ENCODE peak calls at places on chromosomes 13 and 19, in ten cellular contexts. One of them, this sample, is unnamed.

GRCh38 chr19:18291590-18292459 is 10.4 kb upstream of the JUND start:
- DNase-seq in sciatic nerve: peak; percentile 93
- DNase-seq in thyroid gland: peak; percentile 90
- DNase-seq in COLO829: peak; percentile 47
- DNase-seq in foreskin fibroblast: peak; percentile 78
- DNase-seq in activated T-helper 2 cell treated with anti-CD3 and anti-CD28 coated beads, Interferon-gamma antibody, Interleukin-2, Interleukin-4, amounts not matched to agents 10 μg/mL and 5 μg/mL and 100 μg/mL, durations not matched to agents 14 hours and 24 hours and 36 hours: peak; percentile 82
- DNase-seq in HL-60: peak; percentile 96
- DNase-seq in activated CD4-positive, alpha-beta T cell treated with anti-CD3 and anti-CD28 coated beads, Interleukin-2, amount 50 U/mL, for 1 hour: peak; percentile 67
- DNase-seq in T-helper 2 cell: peak; percentile 90
- DNase-seq in H54: peak; percentile 76
- DNase-seq in this sample: peak; percentile 39

GRCh38 chr19:39352549-39353285 is 10.5 kb downstream of the SAMD4B start:
- DNase-seq in sciatic nerve: no peak
- DNase-seq in thyroid gland: no peak
- DNase-seq in COLO829: no peak
- DNase-seq in foreskin fibroblast: no peak
- DNase-seq in activated T-helper 2 cell treated with anti-CD3 and anti-CD28 coated beads, Interferon-gamma antibody, Interleukin-2, Interleukin-4, amounts not matched to agents 10 μg/mL and 5 μg/mL and 100 μg/mL, durations not matched to agents 14 hours and 24 hours and 36 hours: no peak
- DNase-seq in HL-60: no peak
- DNase-seq in activated CD4-positive, alpha-beta T cell treated with anti-CD3 and anti-CD28 coated beads, Interleukin-2, amount 50 U/mL, for 1 hour: no peak
- DNase-seq in T-helper 2 cell: no peak
- DNase-seq in H54: no peak
- DNase-seq in this sample: no peak

GRCh38 chr13:95128045-95128643 is 173.1 kb downstream of the ABCC4 start:
- DNase-seq in sciatic nerve: no peak
- DNase-seq in thyroid gland: no peak
- DNase-seq in COLO829: no peak
- DNase-seq in foreskin fibroblast: no peak
- DNase-seq in activated T-helper 2 cell treated with anti-CD3 and anti-CD28 coated beads, Interferon-gamma antibody, Interleukin-2, Interleukin-4, amounts not matched to agents 10 μg/mL and 5 μg/mL and 100 μg/mL, durations not matched to agents 14 hours and 24 hours and 36 hours: no peak
- DNase-seq in HL-60: no peak
- DNase-seq in activated CD4-positive, alpha-beta T cell treated with anti-CD3 and anti-CD28 coated beads, Interleukin-2, amount 50 U/mL, for 1 hour: no peak
- DNase-seq in T-helper 2 cell: no peak
- DNase-seq in H54: no peak
- DNase-seq in this sample: peak; percentile 35

GRCh38 chr19:7415163-7415856 is 66.6 kb downstream of the ARHGEF18 start:
- DNase-seq in sciatic nerve: peak; percentile 61
- DNase-seq in thyroid gland: peak; percentile 71
- DNase-seq in COLO829: peak; percentile 46
- DNase-seq in foreskin fibroblast: no peak
- DNase-seq in activated T-helper 2 cell treated with anti-CD3 and anti-CD28 coated beads, Interferon-gamma antibody, Interleukin-2, Interleukin-4, amounts not matched to agents 10 μg/mL and 5 μg/mL and 100 μg/mL, durations not matched to agents 14 hours and 24 hours and 36 hours: no peak
- DNase-seq in HL-60: no peak
- DNase-seq in activated CD4-positive, alpha-beta T cell treated with anti-CD3 and anti-CD28 coated beads, Interleukin-2, amount 50 U/mL, for 1 hour: no peak
- DNase-seq in T-helper 2 cell: no peak
- DNase-seq in H54: no peak
- DNase-seq in this sample: peak; percentile 34

GRCh38 chr19:10685210-10685609 is 16.0 kb upstream of the QTRT1 start:
- DNase-seq in sciatic nerve: no peak
- DNase-seq in thyroid gland: no peak
- DNase-seq in COLO829: no peak
- DNase-seq in foreskin fibroblast: no peak
- DNase-seq in activated T-helper 2 cell treated with anti-CD3 and anti-CD28 coated beads, Interferon-gamma antibody, Interleukin-2, Interleukin-4, amounts not matched to agents 10 μg/mL and 5 μg/mL and 100 μg/mL, durations not matched to agents 14 hours and 24 hours and 36 hours: no peak
- DNase-seq in HL-60: no peak
- DNase-seq in activated CD4-positive, alpha-beta T cell treated with anti-CD3 and anti-CD28 coated beads, Interleukin-2, amount 50 U/mL, for 1 hour: no peak
- DNase-seq in T-helper 2 cell: no peak
- DNase-seq in H54: no peak
- DNase-seq in this sample: no peak

GRCh38 chr13:60164490-60164889 is 762 bp upstream of the DIAPH3 start:
- DNase-seq in sciatic nerve: no peak
- DNase-seq in thyroid gland: peak; percentile 5
- DNase-seq in COLO829: peak; percentile 8
- DNase-seq in foreskin fibroblast: no peak
- DNase-seq in activated T-helper 2 cell treated with anti-CD3 and anti-CD28 coated beads, Interferon-gamma antibody, Interleukin-2, Interleukin-4, amounts not matched to agents 10 μg/mL and 5 μg/mL and 100 μg/mL, durations not matched to agents 14 hours and 24 hours and 36 hours: no peak
- DNase-seq in HL-60: no peak
- DNase-seq in activated CD4-positive, alpha-beta T cell treated with anti-CD3 and anti-CD28 coated beads, Interleukin-2, amount 50 U/mL, for 1 hour: no peak
- DNase-seq in T-helper 2 cell: no peak
- DNase-seq in H54: no peak
- DNase-seq in this sample: peak; percentile 20

GRCh38 chr13:36820222-36820621 is 1.2 kb downstream of the RFXAP start:
- DNase-seq in sciatic nerve: no peak
- DNase-seq in thyroid gland: no peak
- DNase-seq in COLO829: no peak
- DNase-seq in foreskin fibroblast: no peak
- DNase-seq in activated T-helper 2 cell treated with anti-CD3 and anti-CD28 coated beads, Interferon-gamma antibody, Interleukin-2, Interleukin-4, amounts not matched to agents 10 μg/mL and 5 μg/mL and 100 μg/mL, durations not matched to agents 14 hours and 24 hours and 36 hours: no peak
- DNase-seq in HL-60: no peak
- DNase-seq in activated CD4-positive, alpha-beta T cell treated with anti-CD3 and anti-CD28 coated beads, Interleukin-2, amount 50 U/mL, for 1 hour: no peak
- DNase-seq in T-helper 2 cell: peak; percentile 30
- DNase-seq in H54: no peak
- DNase-seq in this sample: no peak

GRCh38 chr19:30060872-30061556 is 119.0 kb downstream of the URI1 start:
- DNase-seq in sciatic nerve: peak; percentile 53
- DNase-seq in thyroid gland: no peak
- DNase-seq in COLO829: no peak
- DNase-seq in foreskin fibroblast: no peak
- DNase-seq in activated T-helper 2 cell treated with anti-CD3 and anti-CD28 coated beads, Interferon-gamma antibody, Interleukin-2, Interleukin-4, amounts not matched to agents 10 μg/mL and 5 μg/mL and 100 μg/mL, durations not matched to agents 14 hours and 24 hours and 36 hours: no peak
- DNase-seq in HL-60: no peak
- DNase-seq in activated CD4-positive, alpha-beta T cell treated with anti-CD3 and anti-CD28 coated beads, Interleukin-2, amount 50 U/mL, for 1 hour: no peak
- DNase-seq in T-helper 2 cell: no peak
- DNase-seq in H54: no peak
- DNase-seq in this sample: no peak

GRCh38 chr19:41189425-41190065 is 3.5 kb upstream of the CYP2S1 start:
- DNase-seq in sciatic nerve: no peak
- DNase-seq in thyroid gland: no peak
- DNase-seq in COLO829: no peak
- DNase-seq in foreskin fibroblast: no peak
- DNase-seq in activated T-helper 2 cell treated with anti-CD3 and anti-CD28 coated beads, Interferon-gamma antibody, Interleukin-2, Interleukin-4, amounts not matched to agents 10 μg/mL and 5 μg/mL and 100 μg/mL, durations not matched to agents 14 hours and 24 hours and 36 hours: no peak
- DNase-seq in HL-60: no peak
- DNase-seq in activated CD4-positive, alpha-beta T cell treated with anti-CD3 and anti-CD28 coated beads, Interleukin-2, amount 50 U/mL, for 1 hour: no peak
- DNase-seq in T-helper 2 cell: no peak
- DNase-seq in H54: no peak
- DNase-seq in this sample: no peak

GRCh38 chr13:33403807-33404362 is 118.3 kb upstream of the STARD13 start:
- DNase-seq in sciatic nerve: no peak
- DNase-seq in thyroid gland: no peak
- DNase-seq in COLO829: no peak
- DNase-seq in foreskin fibroblast: no peak
- DNase-seq in activated T-helper 2 cell treated with anti-CD3 and anti-CD28 coated beads, Interferon-gamma antibody, Interleukin-2, Interleukin-4, amounts not matched to agents 10 μg/mL and 5 μg/mL and 100 μg/mL, durations not matched to agents 14 hours and 24 hours and 36 hours: no peak
- DNase-seq in HL-60: no peak
- DNase-seq in activated CD4-positive, alpha-beta T cell treated with anti-CD3 and anti-CD28 coated beads, Interleukin-2, amount 50 U/mL, for 1 hour: no peak
- DNase-seq in T-helper 2 cell: no peak
- DNase-seq in H54: no peak
- DNase-seq in this sample: no peak

GRCh38 chr13:50420720-50421456 is 405.6 kb downstream of the KCNRG start:
- DNase-seq in sciatic nerve: no peak
- DNase-seq in thyroid gland: no peak
- DNase-seq in COLO829: no peak
- DNase-seq in foreskin fibroblast: no peak
- DNase-seq in activated T-helper 2 cell treated with anti-CD3 and anti-CD28 coated beads, Interferon-gamma antibody, Interleukin-2, Interleukin-4, amounts not matched to agents 10 μg/mL and 5 μg/mL and 100 μg/mL, durations not matched to agents 14 hours and 24 hours and 36 hours: no peak
- DNase-seq in HL-60: no peak
- DNase-seq in activated CD4-positive, alpha-beta T cell treated with anti-CD3 and anti-CD28 coated beads, Interleukin-2, amount 50 U/mL, for 1 hour: no peak
- DNase-seq in T-helper 2 cell: no peak
- DNase-seq in H54: no peak
- DNase-seq in this sample: no peak

GRCh38 chr19:42246869-42247630 is 4.6 kb upstream of the GSK3A start:
- DNase-seq in sciatic nerve: no peak
- DNase-seq in thyroid gland: no peak
- DNase-seq in COLO829: no peak
- DNase-seq in foreskin fibroblast: no peak
- DNase-seq in activated T-helper 2 cell treated with anti-CD3 and anti-CD28 coated beads, Interferon-gamma antibody, Interleukin-2, Interleukin-4, amounts not matched to agents 10 μg/mL and 5 μg/mL and 100 μg/mL, durations not matched to agents 14 hours and 24 hours and 36 hours: no peak
- DNase-seq in HL-60: no peak
- DNase-seq in activated CD4-positive, alpha-beta T cell treated with anti-CD3 and anti-CD28 coated beads, Interleukin-2, amount 50 U/mL, for 1 hour: no peak
- DNase-seq in T-helper 2 cell: no peak
- DNase-seq in H54: no peak
- DNase-seq in this sample: no peak

GRCh38 chr19:1045247-1045603 is 5.3 kb downstream of the ABCA7 start:
- DNase-seq in sciatic nerve: no peak
- DNase-seq in thyroid gland: no peak
- DNase-seq in COLO829: peak; percentile 63
- DNase-seq in foreskin fibroblast: no peak
- DNase-seq in activated T-helper 2 cell treated with anti-CD3 and anti-CD28 coated beads, Interferon-gamma antibody, Interleukin-2, Interleukin-4, amounts not matched to agents 10 μg/mL and 5 μg/mL and 100 μg/mL, durations not matched to agents 14 hours and 24 hours and 36 hours: peak; percentile 73
- DNase-seq in HL-60: no peak
- DNase-seq in activated CD4-positive, alpha-beta T cell treated with anti-CD3 and anti-CD28 coated beads, Interleukin-2, amount 50 U/mL, for 1 hour: peak; percentile 76
- DNase-seq in T-helper 2 cell: peak; percentile 82
- DNase-seq in H54: peak; percentile 75
- DNase-seq in this sample: peak; percentile 44

GRCh38 chr19:42370068-42370520 is 20.0 kb downstream of the CNFN start:
- DNase-seq in sciatic nerve: no peak
- DNase-seq in thyroid gland: no peak
- DNase-seq in COLO829: no peak
- DNase-seq in foreskin fibroblast: no peak
- DNase-seq in activated T-helper 2 cell treated with anti-CD3 and anti-CD28 coated beads, Interferon-gamma antibody, Interleukin-2, Interleukin-4, amounts not matched to agents 10 μg/mL and 5 μg/mL and 100 μg/mL, durations not matched to agents 14 hours and 24 hours and 36 hours: no peak
- DNase-seq in HL-60: no peak
- DNase-seq in activated CD4-positive, alpha-beta T cell treated with anti-CD3 and anti-CD28 coated beads, Interleukin-2, amount 50 U/mL, for 1 hour: no peak
- DNase-seq in T-helper 2 cell: no peak
- DNase-seq in H54: no peak
- DNase-seq in this sample: no peak

GRCh38 chr13:52847682-52848432 is 583 bp downstream of the PCDH8 start:
- DNase-seq in sciatic nerve: no peak
- DNase-seq in thyroid gland: no peak
- DNase-seq in COLO829: no peak
- DNase-seq in foreskin fibroblast: no peak
- DNase-seq in activated T-helper 2 cell treated with anti-CD3 and anti-CD28 coated beads, Interferon-gamma antibody, Interleukin-2, Interleukin-4, amounts not matched to agents 10 μg/mL and 5 μg/mL and 100 μg/mL, durations not matched to agents 14 hours and 24 hours and 36 hours: no peak
- DNase-seq in HL-60: no peak
- DNase-seq in activated CD4-positive, alpha-beta T cell treated with anti-CD3 and anti-CD28 coated beads, Interleukin-2, amount 50 U/mL, for 1 hour: no peak
- DNase-seq in T-helper 2 cell: no peak
- DNase-seq in H54: no peak
- DNase-seq in this sample: no peak

GRCh38 chr19:33767898-33768413 is 28.7 kb upstream of the KCTD15 start:
- DNase-seq in sciatic nerve: no peak
- DNase-seq in thyroid gland: peak; percentile 32
- DNase-seq in COLO829: no peak
- DNase-seq in foreskin fibroblast: no peak
- DNase-seq in activated T-helper 2 cell treated with anti-CD3 and anti-CD28 coated beads, Interferon-gamma antibody, Interleukin-2, Interleukin-4, amounts not matched to agents 10 μg/mL and 5 μg/mL and 100 μg/mL, durations not matched to agents 14 hours and 24 hours and 36 hours: no peak
- DNase-seq in HL-60: no peak
- DNase-seq in activated CD4-positive, alpha-beta T cell treated with anti-CD3 and anti-CD28 coated beads, Interleukin-2, amount 50 U/mL, for 1 hour: peak; percentile 23
- DNase-seq in T-helper 2 cell: peak; percentile 8
- DNase-seq in H54: peak; percentile 49
- DNase-seq in this sample: peak; percentile 15

GRCh38 chr13:50691176-50691681 is 152.3 kb downstream of the DLEU7 start:
- DNase-seq in sciatic nerve: no peak
- DNase-seq in thyroid gland: no peak
- DNase-seq in COLO829: no peak
- DNase-seq in foreskin fibroblast: no peak
- DNase-seq in activated T-helper 2 cell treated with anti-CD3 and anti-CD28 coated beads, Interferon-gamma antibody, Interleukin-2, Interleukin-4, amounts not matched to agents 10 μg/mL and 5 μg/mL and 100 μg/mL, durations not matched to agents 14 hours and 24 hours and 36 hours: no peak
- DNase-seq in HL-60: no peak
- DNase-seq in activated CD4-positive, alpha-beta T cell treated with anti-CD3 and anti-CD28 coated beads, Interleukin-2, amount 50 U/mL, for 1 hour: no peak
- DNase-seq in T-helper 2 cell: no peak
- DNase-seq in H54: no peak
- DNase-seq in this sample: no peak

GRCh38 chr13:46659413-46660065 is 106.6 kb downstream of the LRCH1 start:
- DNase-seq in sciatic nerve: no peak
- DNase-seq in thyroid gland: no peak
- DNase-seq in COLO829: no peak
- DNase-seq in foreskin fibroblast: no peak
- DNase-seq in activated T-helper 2 cell treated with anti-CD3 and anti-CD28 coated beads, Interferon-gamma antibody, Interleukin-2, Interleukin-4, amounts not matched to agents 10 μg/mL and 5 μg/mL and 100 μg/mL, durations not matched to agents 14 hours and 24 hours and 36 hours: no peak
- DNase-seq in HL-60: no peak
- DNase-seq in activated CD4-positive, alpha-beta T cell treated with anti-CD3 and anti-CD28 coated beads, Interleukin-2, amount 50 U/mL, for 1 hour: no peak
- DNase-seq in T-helper 2 cell: no peak
- DNase-seq in H54: no peak
- DNase-seq in this sample: no peak

GRCh38 chr13:110099922-110100321 is 207.0 kb downstream of the COL4A1 start:
- DNase-seq in sciatic nerve: no peak
- DNase-seq in thyroid gland: no peak
- DNase-seq in COLO829: no peak
- DNase-seq in foreskin fibroblast: no peak
- DNase-seq in activated T-helper 2 cell treated with anti-CD3 and anti-CD28 coated beads, Interferon-gamma antibody, Interleukin-2, Interleukin-4, amounts not matched to agents 10 μg/mL and 5 μg/mL and 100 μg/mL, durations not matched to agents 14 hours and 24 hours and 36 hours: no peak
- DNase-seq in HL-60: no peak
- DNase-seq in activated CD4-positive, alpha-beta T cell treated with anti-CD3 and anti-CD28 coated beads, Interleukin-2, amount 50 U/mL, for 1 hour: no peak
- DNase-seq in T-helper 2 cell: no peak
- DNase-seq in H54: no peak
- DNase-seq in this sample: no peak

GRCh38 chr19:17027428-17027816 is 812 bp upstream of the CPAMD8 start:
- DNase-seq in sciatic nerve: no peak
- DNase-seq in thyroid gland: peak; percentile 37
- DNase-seq in COLO829: no peak
- DNase-seq in foreskin fibroblast: no peak
- DNase-seq in activated T-helper 2 cell treated with anti-CD3 and anti-CD28 coated beads, Interferon-gamma antibody, Interleukin-2, Interleukin-4, amounts not matched to agents 10 μg/mL and 5 μg/mL and 100 μg/mL, durations not matched to agents 14 hours and 24 hours and 36 hours: no peak
- DNase-seq in HL-60: no peak
- DNase-seq in activated CD4-positive, alpha-beta T cell treated with anti-CD3 and anti-CD28 coated beads, Interleukin-2, amount 50 U/mL, for 1 hour: no peak
- DNase-seq in T-helper 2 cell: no peak
- DNase-seq in H54: no peak
- DNase-seq in this sample: no peak

GRCh38 chr13:75550159-75550567 is 572 bp downstream of the UCHL3 start:
- DNase-seq in sciatic nerve: no peak
- DNase-seq in thyroid gland: peak; percentile 36
- DNase-seq in COLO829: peak; percentile 61
- DNase-seq in foreskin fibroblast: peak; percentile 68
- DNase-seq in activated T-helper 2 cell treated with anti-CD3 and anti-CD28 coated beads, Interferon-gamma antibody, Interleukin-2, Interleukin-4, amounts not matched to agents 10 μg/mL and 5 μg/mL and 100 μg/mL, durations not matched to agents 14 hours and 24 hours and 36 hours: no peak
- DNase-seq in HL-60: peak; percentile 40
- DNase-seq in activated CD4-positive, alpha-beta T cell treated with anti-CD3 and anti-CD28 coated beads, Interleukin-2, amount 50 U/mL, for 1 hour: no peak
- DNase-seq in T-helper 2 cell: no peak
- DNase-seq in H54: peak; percentile 44
- DNase-seq in this sample: peak; percentile 93

GRCh38 chr19:40219721-40220276 is 1.6 kb upstream of the TTC9B start:
- DNase-seq in sciatic nerve: no peak
- DNase-seq in thyroid gland: peak; percentile 33
- DNase-seq in COLO829: peak; percentile 88
- DNase-seq in foreskin fibroblast: peak; percentile 57
- DNase-seq in activated T-helper 2 cell treated with anti-CD3 and anti-CD28 coated beads, Interferon-gamma antibody, Interleukin-2, Interleukin-4, amounts not matched to agents 10 μg/mL and 5 μg/mL and 100 μg/mL, durations not matched to agents 14 hours and 24 hours and 36 hours: no peak
- DNase-seq in HL-60: no peak
- DNase-seq in activated CD4-positive, alpha-beta T cell treated with anti-CD3 and anti-CD28 coated beads, Interleukin-2, amount 50 U/mL, for 1 hour: no peak
- DNase-seq in T-helper 2 cell: no peak
- DNase-seq in H54: peak; percentile 99
- DNase-seq in this sample: peak; percentile 88

GRCh38 chr13:113176822-113177221 is 18.4 kb downstream of the PROZ start:
- DNase-seq in sciatic nerve: no peak
- DNase-seq in thyroid gland: no peak
- DNase-seq in COLO829: no peak
- DNase-seq in foreskin fibroblast: no peak
- DNase-seq in activated T-helper 2 cell treated with anti-CD3 and anti-CD28 coated beads, Interferon-gamma antibody, Interleukin-2, Interleukin-4, amounts not matched to agents 10 μg/mL and 5 μg/mL and 100 μg/mL, durations not matched to agents 14 hours and 24 hours and 36 hours: no peak
- DNase-seq in HL-60: no peak
- DNase-seq in activated CD4-positive, alpha-beta T cell treated with anti-CD3 and anti-CD28 coated beads, Interleukin-2, amount 50 U/mL, for 1 hour: no peak
- DNase-seq in T-helper 2 cell: no peak
- DNase-seq in H54: no peak
- DNase-seq in this sample: no peak

GRCh38 chr19:43596842-43597461 is 557 bp downstream of the ZNF576 start:
- DNase-seq in sciatic nerve: no peak
- DNase-seq in thyroid gland: no peak
- DNase-seq in COLO829: no peak
- DNase-seq in foreskin fibroblast: no peak
- DNase-seq in activated T-helper 2 cell treated with anti-CD3 and anti-CD28 coated beads, Interferon-gamma antibody, Interleukin-2, Interleukin-4, amounts not matched to agents 10 μg/mL and 5 μg/mL and 100 μg/mL, durations not matched to agents 14 hours and 24 hours and 36 hours: no peak
- DNase-seq in HL-60: peak; percentile 5
- DNase-seq in activated CD4-positive, alpha-beta T cell treated with anti-CD3 and anti-CD28 coated beads, Interleukin-2, amount 50 U/mL, for 1 hour: no peak
- DNase-seq in T-helper 2 cell: no peak
- DNase-seq in H54: no peak
- DNase-seq in this sample: no peak

GRCh38 chr19:48319647-48320537 is 5.5 kb upstream of the EMP3 start:
- DNase-seq in sciatic nerve: peak; percentile 92
- DNase-seq in thyroid gland: peak; percentile 78
- DNase-seq in COLO829: peak; percentile 63
- DNase-seq in foreskin fibroblast: peak; percentile 67
- DNase-seq in activated T-helper 2 cell treated with anti-CD3 and anti-CD28 coated beads, Interferon-gamma antibody, Interleukin-2, Interleukin-4, amounts not matched to agents 10 μg/mL and 5 μg/mL and 100 μg/mL, durations not matched to agents 14 hours and 24 hours and 36 hours: peak; percentile 65
- DNase-seq in HL-60: peak; percentile 76
- DNase-seq in activated CD4-positive, alpha-beta T cell treated with anti-CD3 and anti-CD28 coated beads, Interleukin-2, amount 50 U/mL, for 1 hour: peak; percentile 79
- DNase-seq in T-helper 2 cell: peak; percentile 63
- DNase-seq in H54: peak; percentile 48
- DNase-seq in this sample: peak; percentile 81

GRCh38 chr19:32317045-32317444 is 28.4 kb upstream of the ZNF507 start:
- DNase-seq in sciatic nerve: no peak
- DNase-seq in thyroid gland: no peak
- DNase-seq in COLO829: no peak
- DNase-seq in foreskin fibroblast: no peak
- DNase-seq in activated T-helper 2 cell treated with anti-CD3 and anti-CD28 coated beads, Interferon-gamma antibody, Interleukin-2, Interleukin-4, amounts not matched to agents 10 μg/mL and 5 μg/mL and 100 μg/mL, durations not matched to agents 14 hours and 24 hours and 36 hours: no peak
- DNase-seq in HL-60: no peak
- DNase-seq in activated CD4-positive, alpha-beta T cell treated with anti-CD3 and anti-CD28 coated beads, Interleukin-2, amount 50 U/mL, for 1 hour: no peak
- DNase-seq in T-helper 2 cell: no peak
- DNase-seq in H54: no peak
- DNase-seq in this sample: no peak

GRCh38 chr13:75544681-75545333 is 4.8 kb upstream of the UCHL3 start:
- DNase-seq in sciatic nerve: no peak
- DNase-seq in thyroid gland: peak; percentile 82
- DNase-seq in COLO829: no peak
- DNase-seq in foreskin fibroblast: peak; percentile 80
- DNase-seq in activated T-helper 2 cell treated with anti-CD3 and anti-CD28 coated beads, Interferon-gamma antibody, Interleukin-2, Interleukin-4, amounts not matched to agents 10 μg/mL and 5 μg/mL and 100 μg/mL, durations not matched to agents 14 hours and 24 hours and 36 hours: no peak
- DNase-seq in HL-60: no peak
- DNase-seq in activated CD4-positive, alpha-beta T cell treated with anti-CD3 and anti-CD28 coated beads, Interleukin-2, amount 50 U/mL, for 1 hour: no peak
- DNase-seq in T-helper 2 cell: no peak
- DNase-seq in H54: no peak
- DNase-seq in this sample: peak; percentile 91

GRCh38 chr13:75635621-75636338 is at the start of gene LMO7:
- DNase-seq in sciatic nerve: peak; percentile 74
- DNase-seq in thyroid gland: peak; percentile 86
- DNase-seq in COLO829: no peak
- DNase-seq in foreskin fibroblast: peak; percentile 66
- DNase-seq in activated T-helper 2 cell treated with anti-CD3 and anti-CD28 coated beads, Interferon-gamma antibody, Interleukin-2, Interleukin-4, amounts not matched to agents 10 μg/mL and 5 μg/mL and 100 μg/mL, durations not matched to agents 14 hours and 24 hours and 36 hours: peak; percentile 27
- DNase-seq in HL-60: no peak
- DNase-seq in activated CD4-positive, alpha-beta T cell treated with anti-CD3 and anti-CD28 coated beads, Interleukin-2, amount 50 U/mL, for 1 hour: peak; percentile 32
- DNase-seq in T-helper 2 cell: peak; percentile 44
- DNase-seq in H54: peak; percentile 65
- DNase-seq in this sample: peak; percentile 23

This sample was measured in epithelial cell of esophagus.